ENCODE peak calls at places on chromosomes 3 and 15, in seven cellular contexts. E, D, L, A, V, Y and J are unnamed samples.

GRCh38 chr15:38252481-38253311 is at the start of gene SPRED1:
- DNase-seq in E (peak), D (peak), L (peak), A (peak), V (no peak), Y (peak), J (no peak)

GRCh38 chr3:58384381-58385090 is 49.1 kb downstream of the PDHB start:
- DNase-seq in E (no peak), D (no peak), L (peak), A (no peak), V (no peak), Y (no peak), J (peak)

GRCh38 chr3:24763421-24763820 is 268.8 kb upstream of the THRB start:
- DNase-seq in E (no peak), D (no peak), L (no peak), A (no peak), V (no peak), Y (no peak), J (peak)

GRCh38 chr15:52331490-52332240 is 36.1 kb upstream of the MYO5C start:
- DNase-seq in E (no peak), D (no peak), L (peak), A (peak), V (no peak), Y (peak), J (peak)

GRCh38 chr3:171257251-171258179 is 202.7 kb downstream of the TNIK start:
- DNase-seq in E (no peak), D (no peak), L (peak), A (peak), V (no peak), Y (no peak), J (no peak)

GRCh38 chr3:55426486-55426885 is 60.6 kb downstream of the WNT5A start:
- DNase-seq in E (no peak), D (no peak), L (peak), A (no peak), V (no peak), Y (no peak), J (no peak)

GRCh38 chr3:127670761-127671522 is 1.8 kb upstream of the ABTB1 start:
- DNase-seq in E (no peak), D (no peak), L (no peak), A (no peak), V (no peak), Y (no peak), J (no peak)

GRCh38 chr3:6857510-6857909 is 3.4 kb upstream of the GRM7 start:
- DNase-seq in E (no peak), D (no peak), L (no peak), A (no peak), V (no peak), Y (no peak), J (no peak)

GRCh38 chr3:4633078-4634004 is 140.2 kb downstream of the ITPR1 start:
- DNase-seq in E (peak), D (no peak), L (peak), A (peak), V (no peak), Y (no peak), J (peak)

GRCh38 chr3:31008986-31009385 is 114.5 kb upstream of the GADL1 start:
- DNase-seq in E (no peak), D (no peak), L (peak), A (peak), V (no peak), Y (no peak), J (no peak)

GRCh38 chr3:4814302-4814903 is 164.8 kb upstream of the BHLHE40 start:
- DNase-seq in E (no peak), D (no peak), L (no peak), A (peak), V (no peak), Y (no peak), J (peak)

GRCh38 chr15:54082836-54083492 is 104.7 kb downstream of the UNC13C start:
- DNase-seq in E (peak), D (peak), L (peak), A (peak), V (peak), Y (no peak), J (no peak)

GRCh38 chr3:188978772-188979171 is 193.0 kb upstream of the TPRG1 start:
- DNase-seq in E (no peak), D (no peak), L (peak), A (peak), V (no peak), Y (no peak), J (peak)

GRCh38 chr3:44326035-44326434 is 12.5 kb upstream of the TCAIM start:
- DNase-seq in E (no peak), D (no peak), L (peak), A (no peak), V (no peak), Y (no peak), J (peak)

GRCh38 chr3:38375072-38375471 is 28.5 kb downstream of the XYLB start:
- DNase-seq in E (no peak), D (no peak), L (no peak), A (no peak), V (no peak), Y (no peak), J (no peak)

GRCh38 chr3:100893108-100893507 is 100.1 kb downstream of the ABI3BP start:
- DNase-seq in E (no peak), D (no peak), L (peak), A (no peak), V (no peak), Y (no peak), J (no peak)

GRCh38 chr3:141575879-141576743 is 89.3 kb downstream of the RASA2 start:
- DNase-seq in E (no peak), D (no peak), L (peak), A (peak), V (no peak), Y (no peak), J (peak)

GRCh38 chr3:97720417-97720816 is 44.1 kb upstream of the ARL6 start:
- DNase-seq in E (no peak), D (no peak), L (no peak), A (no peak), V (no peak), Y (no peak), J (no peak)

GRCh38 chr3:193593666-193594025 is 638 bp downstream of the OPA1 start:
- DNase-seq in E (peak), D (no peak), L (peak), A (peak), V (no peak), Y (peak), J (peak)

GRCh38 chr3:114079761-114080160 is 23.2 kb downstream of the QTRT2 start:
- DNase-seq in E (no peak), D (no peak), L (peak), A (no peak), V (no peak), Y (no peak), J (peak)

GRCh38 chr3:27633224-27633545 is 88.9 kb downstream of the EOMES start:
- DNase-seq in E (no peak), D (no peak), L (peak), A (peak), V (no peak), Y (no peak), J (no peak)

GRCh38 chr15:70269991-70270751 is 172.5 kb upstream of the TLE3 start:
- DNase-seq in E (no peak), D (no peak), L (no peak), A (no peak), V (no peak), Y (no peak), J (no peak)

GRCh38 chr3:195187609-195188529 is 83.1 kb downstream of the XXYLT1 start:
- DNase-seq in E (no peak), D (no peak), L (peak), A (peak), V (no peak), Y (no peak), J (peak)

GRCh38 chr3:143847787-143848631 is at the start of gene SLC9A9:
- DNase-seq in E (no peak), D (peak), L (peak), A (peak), V (no peak), Y (peak), J (peak)

GRCh38 chr15:42352401-42352800 is 6.9 kb upstream of the CAPN3 start:
- DNase-seq in E (no peak), D (no peak), L (no peak), A (no peak), V (no peak), Y (no peak), J (no peak)

GRCh38 chr3:88058322-88058592 is 548 bp downstream of the CGGBP1 start:
- DNase-seq in E (no peak), D (no peak), L (no peak), A (no peak), V (no peak), Y (no peak), J (no peak)

GRCh38 chr3:183038221-183038620 is 57.9 kb upstream of the DCUN1D1 start:
- DNase-seq in E (no peak), D (no peak), L (no peak), A (no peak), V (no peak), Y (no peak), J (no peak)

GRCh38 chr3:123559040-123559861 is 25.6 kb downstream of the HACD2 start:
- DNase-seq in E (peak), D (no peak), L (peak), A (peak), V (no peak), Y (no peak), J (peak)

GRCh38 chr3:124509884-124510283 is 220.4 kb upstream of the UMPS start:
- DNase-seq in E (no peak), D (no peak), L (no peak), A (no peak), V (no peak), Y (no peak), J (no peak)

GRCh38 chr15:54820811-54821210 is 375.9 kb downstream of the RSL24D1 start:
- DNase-seq in E (no peak), D (no peak), L (no peak), A (no peak), V (no peak), Y (no peak), J (no peak)

GRCh38 chr3:134008630-134009156 is 21.0 kb downstream of the SLCO2A1 start:
- DNase-seq in E (no peak), D (no peak), L (peak), A (no peak), V (no peak), Y (peak), J (peak)

GRCh38 chr3:54033761-54034160 is 88.6 kb upstream of the CACNA2D3 start:
- DNase-seq in E (no peak), D (no peak), L (no peak), A (no peak), V (no peak), Y (peak), J (no peak)

GRCh38 chr3:36542186-36542585 is 161.9 kb downstream of the STAC start:
- DNase-seq in E (no peak), D (no peak), L (no peak), A (no peak), V (no peak), Y (no peak), J (no peak)

GRCh38 chr15:74265046-74265639 is 29.0 kb downstream of the CCDC33 start:
- DNase-seq in E (peak), D (peak), L (peak), A (peak), V (peak), Y (no peak), J (peak)

GRCh38 chr3:109927161-109927560 is 589.8 kb upstream of the DPPA4 start:
- DNase-seq in E (no peak), D (no peak), L (peak), A (peak), V (no peak), Y (peak), J (peak)

GRCh38 chr3:37481986-37482385 is 307.6 kb upstream of the LRRFIP2 start:
- DNase-seq in E (no peak), D (no peak), L (no peak), A (no peak), V (no peak), Y (no peak), J (no peak)

GRCh38 chr3:42070089-42070885 is 20.9 kb upstream of the TRAK1 start:
- DNase-seq in E (no peak), D (no peak), L (peak), A (no peak), V (no peak), Y (no peak), J (no peak)

GRCh38 chr15:46786886-46787285 is 930.4 kb upstream of the SEMA6D start:
- DNase-seq in E (peak), D (no peak), L (no peak), A (peak), V (no peak), Y (peak), J (peak)
- H2BK5ac ChIP-seq in E (no peak), D (no peak), L (no peak), A (no peak), V (no peak), Y (no peak), J (no peak)

DNA sequence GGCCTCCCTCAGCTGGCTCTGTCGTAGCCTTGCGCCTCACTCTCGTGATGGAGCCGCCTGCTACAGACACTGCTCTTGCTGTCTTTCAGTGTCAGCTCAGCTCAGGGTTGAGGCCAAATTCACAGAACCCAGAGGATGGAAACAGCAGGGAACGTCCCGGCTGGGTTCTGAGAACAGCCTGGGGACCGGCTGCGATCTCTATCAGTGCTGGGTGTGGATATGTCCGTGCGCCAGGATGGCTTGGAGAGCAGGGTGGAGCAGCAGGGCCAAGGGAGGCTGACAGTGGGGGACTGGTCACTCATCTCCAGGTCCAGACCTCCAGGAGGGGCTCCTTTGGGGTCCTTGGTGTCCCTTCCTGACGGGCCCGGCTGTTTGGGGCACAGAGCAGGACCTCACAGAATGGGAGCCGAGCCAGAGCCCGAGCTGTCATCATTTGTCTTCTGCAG is 18.4 kb downstream of the KLF15 start:
- DNase-seq in E (no peak), D (no peak), L (no peak), A (no peak), V (no peak), Y (no peak), J (no peak)
- H2BK5ac ChIP-seq in E (no peak), D (no peak), L (no peak), A (no peak), V (no peak), Y (no peak), J (no peak)

DNA sequence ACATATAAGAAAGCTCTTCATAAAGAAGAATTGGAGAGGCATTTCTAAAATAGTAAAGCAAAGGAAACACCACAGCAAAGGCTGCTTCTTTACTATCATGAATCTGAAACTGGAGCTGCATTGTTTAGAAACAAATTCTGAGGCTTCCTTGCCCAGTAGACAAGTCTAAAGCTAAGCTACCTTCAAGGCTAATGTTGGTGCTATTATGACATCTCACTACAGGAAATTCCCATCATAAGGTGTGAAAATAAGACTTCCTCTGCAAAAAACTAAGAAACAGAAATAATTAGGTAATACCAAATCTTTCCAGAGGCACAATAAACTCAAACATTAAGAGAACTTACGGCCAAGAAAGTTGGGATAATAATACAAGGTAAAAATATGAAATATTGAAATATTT is 89.9 kb upstream of the P3H2 start:
- DNase-seq in E (no peak), D (no peak), L (no peak), A (no peak), V (no peak), Y (no peak), J (no peak)
- H2BK5ac ChIP-seq in E (no peak), D (no peak), L (no peak), A (no peak), V (no peak), Y (no peak), J (no peak)

DNA sequence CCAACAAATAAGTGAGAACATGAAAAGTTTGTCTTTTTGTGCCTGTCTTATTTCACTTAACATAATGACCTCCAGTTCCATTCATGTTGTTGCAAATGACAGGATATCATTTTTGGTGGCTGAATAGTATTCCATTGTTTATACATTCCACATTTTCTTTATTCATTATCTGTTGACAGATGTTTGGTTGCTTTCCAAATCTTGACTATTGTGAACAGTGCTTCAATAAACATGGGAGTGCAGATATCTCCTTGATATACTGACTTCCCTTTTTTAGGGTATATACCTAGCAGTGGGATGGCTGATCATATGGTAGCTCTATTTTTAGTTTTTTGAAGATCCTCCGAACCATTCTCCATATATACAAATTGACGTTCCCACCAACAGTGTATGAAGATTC is 19.1 kb upstream of the CD200R1L start:
- DNase-seq in E (no peak), D (no peak), L (no peak), A (no peak), V (no peak), Y (no peak), J (no peak)
- H2BK5ac ChIP-seq in E (no peak), D (no peak), L (no peak), A (no peak), V (no peak), Y (no peak), J (no peak)

GRCh38 chr3:140351466-140351865 is 326.4 kb upstream of the TRIM42 start:
- DNase-seq in E (no peak), D (no peak), L (no peak), A (no peak), V (no peak), Y (no peak), J (no peak)
- H2BK5ac ChIP-seq in E (no peak), D (no peak), L (no peak), A (no peak), V (no peak), Y (no peak), J (no peak)